ENCODE peak calls at places on chromosomes 3 and 15, in four cellular contexts. S, N, A and P are unnamed samples.

GRCh38 chr3:22360977-22361376 is 610.0 kb upstream of the ZNF385D start:
- DNase-seq in S (no peak), N (no peak), A (no peak), P (no peak)

GRCh38 chr3:51966486-51966885 is 768 bp downstream of the PCBP4 start:
- DNase-seq in A (no peak), S (no peak), N (no peak), P (no peak)

GRCh38 chr3:56917740-56918568 is 116.2 kb upstream of the ARHGEF3 start:
- DNase-seq in A (no peak), S (no peak), N (no peak), P (no peak)

GRCh38 chr15:69748700-69749099 is 296.1 kb downstream of the RPLP1 start:
- DNase-seq in S (no peak), N (no peak), A (no peak), P (no peak)

GRCh38 chr3:181741428-181741827 is 29.7 kb downstream of the SOX2 start:
- DNase-seq in S (no peak), A (no peak), N (no peak), P (no peak)

GRCh38 chr15:65195542-65196026 is 10.4 kb upstream of the CLPX start:
- DNase-seq in A (no peak), N (no peak), S (no peak), P (no peak)

GRCh38 chr3:129554356-129555120 is 11.6 kb downstream of the H1-8 start:
- DNase-seq in A (no peak), S (no peak), N (no peak), P (no peak)

GRCh38 chr15:78067328-78068241 is 9.9 kb downstream of the TBC1D2B start:
- DNase-seq in N (no peak), A (no peak), S (no peak), P (peak)

GRCh38 chr3:8629151-8630021 is 15.2 kb downstream of the SSUH2 start:
- DNase-seq in N (peak), A (peak), S (peak), P (peak)

GRCh38 chr3:53218136-53218535 is 37.7 kb downstream of the TKT start:
- DNase-seq in N (peak), S (no peak), A (no peak), P (no peak)

GRCh38 chr15:41982133-41982930 is 10.0 kb upstream of the EHD4 start:
- DNase-seq in A (no peak), N (no peak), S (no peak), P (no peak)

GRCh38 chr3:167913218-167913902 is 177.8 kb downstream of the SERPINI1 start:
- DNase-seq in N (peak), S (peak), A (peak), P (no peak)

GRCh38 chr3:131218196-131218595 is 163.4 kb upstream of the NUDT16 start:
- DNase-seq in S (no peak), N (no peak), A (no peak), P (no peak)

GRCh38 chr3:186551387-186551786 is 7.2 kb upstream of the CRYGS start:
- DNase-seq in S (no peak), A (no peak), N (no peak), P (no peak)

GRCh38 chr15:69475769-69476358 is 23.2 kb downstream of the RPLP1 start:
- DNase-seq in A (peak), N (peak), S (peak), P (peak)

GRCh38 chr15:73601449-73602425 is 31.5 kb downstream of the NPTN start:
- DNase-seq in S (peak), N (no peak), A (peak), P (no peak)

GRCh38 chr15:74786659-74787165 is 4.8 kb downstream of the CSK start:
- DNase-seq in N (no peak), A (no peak), S (no peak), P (no peak)

GRCh38 chr3:13708301-13708700 is 159.4 kb downstream of the FBLN2 start:
- DNase-seq in S (no peak), A (no peak), N (no peak), P (no peak)

GRCh38 chr3:122857019-122857418 is 62.1 kb downstream of the SLC49A4 start:
- DNase-seq in A (no peak), N (no peak), S (no peak), P (no peak)

GRCh38 chr3:153880493-153880892 is 240.7 kb upstream of the ARHGEF26 start:
- DNase-seq in N (no peak), S (no peak), A (no peak), P (no peak)

GRCh38 chr3:159829056-159829995 is 159.3 kb upstream of the IL12A start:
- DNase-seq in N (peak), S (no peak), A (no peak), P (no peak)

GRCh38 chr3:161576733-161577510 is 80.3 kb downstream of the OTOL1 start:
- DNase-seq in N (no peak), A (no peak), S (no peak), P (peak)

GRCh38 chr15:92586383-92586910 is 69.1 kb downstream of the FAM174B start:
- DNase-seq in S (no peak), N (no peak), A (no peak), P (no peak)

GRCh38 chr3:11944052-11944673 is 60.0 kb upstream of the SYN2 start:
- DNase-seq in N (no peak), A (peak), S (peak), P (peak)

GRCh38 chr3:188683032-188683491 is 488.7 kb upstream of the TPRG1 start:
- DNase-seq in S (no peak), N (no peak), A (no peak), P (no peak)

DNA sequence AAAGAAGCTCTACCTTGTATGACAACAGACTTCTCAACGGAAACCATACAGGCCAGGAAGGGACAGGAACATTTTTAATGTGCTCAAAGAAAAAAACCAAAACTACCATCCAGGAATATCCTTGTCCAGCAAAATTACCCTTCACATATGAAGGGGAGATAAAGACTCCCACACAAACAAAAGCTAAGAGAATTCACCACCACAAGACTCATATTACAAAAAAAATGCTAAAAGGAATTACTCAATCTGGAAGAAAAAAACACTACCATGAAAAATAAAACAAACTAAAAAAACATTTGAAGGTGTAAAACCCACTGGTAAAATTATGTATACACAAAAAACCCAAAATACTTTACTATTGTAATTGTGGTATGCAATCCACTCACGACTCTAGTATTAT is 57.2 kb downstream of the DLG1 start:
- DNase-seq in S (no peak), N (no peak), A (no peak), P (no peak)
- H3K4me3 ChIP-seq in S (no peak), N (no peak), A (no peak), P (no peak)

GRCh38 chr3:49914906-49915305 is 11.2 kb upstream of the MST1R start:
- DNase-seq in N (no peak), A (no peak), S (no peak), P (no peak)
- H3K4me3 ChIP-seq in N (no peak), A (no peak), S (no peak), P (no peak)

GRCh38 chr3:132556467-132557159 is 40.5 kb upstream of the ACKR4 start:
- DNase-seq in A (peak), N (no peak), S (no peak), P (no peak)
- H3K4me3 ChIP-seq in A (no peak), N (no peak), S (no peak), P (no peak)

DNA sequence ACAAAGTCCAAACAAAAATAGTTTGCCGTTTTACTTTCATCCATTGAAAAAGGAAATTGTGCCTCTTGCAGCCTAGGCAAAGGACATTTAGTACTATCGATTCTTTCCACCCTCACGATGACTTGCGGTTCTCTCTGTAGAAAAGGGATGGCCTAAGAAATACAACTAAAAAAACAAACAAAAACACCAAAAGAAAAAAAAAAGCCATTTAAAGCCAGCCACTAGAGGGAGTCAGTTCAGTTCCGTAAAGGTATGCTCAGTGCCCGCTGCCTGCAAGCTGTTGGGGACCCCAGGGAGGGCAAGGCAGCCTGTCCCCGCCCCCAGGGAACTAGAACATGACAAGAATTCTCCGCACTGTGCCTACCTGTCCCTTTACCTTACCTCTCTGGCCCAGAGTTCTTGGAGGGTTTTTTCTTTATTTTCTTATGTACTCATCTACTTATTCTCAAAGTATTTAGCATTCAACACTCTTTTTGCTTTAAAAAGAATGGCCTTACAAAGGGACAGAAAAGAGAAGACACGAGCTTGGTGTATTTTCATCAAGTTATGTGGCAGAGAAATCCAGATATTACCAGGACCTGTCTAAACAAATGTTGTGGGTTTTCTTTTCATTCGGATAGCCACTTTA is 29.9 kb upstream of the NR2E3 start:
- DNase-seq in S (peak), N (no peak), A (peak), P (peak)
- H3K4me3 ChIP-seq in S (no peak), N (no peak), A (no peak), P (no peak)

DNA sequence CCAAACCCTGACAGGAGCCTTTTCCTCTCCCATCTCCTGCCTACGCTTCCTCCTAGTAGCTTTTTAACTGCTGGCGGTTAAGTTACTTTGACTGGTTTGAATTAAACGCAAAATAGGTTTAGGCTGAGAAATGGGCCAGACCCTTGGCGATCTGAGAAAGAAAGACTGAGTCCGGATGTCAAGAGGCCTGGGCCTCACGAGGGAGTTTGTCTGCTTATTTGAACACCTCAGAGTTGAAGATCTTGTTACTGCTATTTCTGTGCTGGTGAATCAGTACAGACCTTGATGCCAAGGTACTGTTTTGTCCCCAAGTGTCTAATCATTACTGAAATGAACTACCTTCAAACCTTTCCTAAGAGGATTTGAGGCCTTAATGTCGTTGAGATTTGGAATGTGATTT is 769 bp upstream of the FMN1 start:
- DNase-seq in S (no peak), A (no peak), N (no peak), P (no peak)
- H3K4me3 ChIP-seq in S (peak), A (no peak), N (peak), P (no peak)